ENCODE peak calls at places on chromosomes 2 and 18, in seven cellular contexts. Y is Kasumi-1, T is fibroblast of lung, U is T-helper 2 cell, C is AG08396, R is ELR, P is islet precursor cell. A is an unnamed sample.

GRCh38 chr18:27144672-27145071 is 40.4 kb downstream of the CHST9 start:
- DNase-seq in Y (no peak), T (no peak), U (no peak), C (no peak), R (no peak), P (no peak), A (no peak)

GRCh38 chr18:49548266-49548665 is 13.6 kb upstream of the LIPG start:
- DNase-seq in Y (no peak), T (peak), U (no peak), C (no peak), R (peak), P (peak), A (no peak)

GRCh38 chr2:21346984-21347383 is 223.2 kb downstream of the TDRD15 start:
- DNase-seq in Y (no peak), T (no peak), U (no peak), C (no peak), R (no peak), P (no peak), A (no peak)

GRCh38 chr18:77811510-77811909 is 561.9 kb downstream of the GALR1 start:
- DNase-seq in Y (no peak), T (no peak), U (no peak), C (no peak), R (no peak), P (no peak), A (no peak)

GRCh38 chr2:12486205-12487118 is 230.3 kb upstream of the TRIB2 start:
- DNase-seq in Y (no peak), T (peak), U (no peak), C (no peak), R (peak), P (peak), A (no peak)

GRCh38 chr2:101858910-101859309 is 132.8 kb upstream of the IL1R2 start:
- DNase-seq in Y (no peak), T (no peak), U (no peak), C (no peak), R (no peak), P (no peak), A (no peak)

GRCh38 chr2:20596973-20597867 is 53.7 kb downstream of the HS1BP3 start:
- DNase-seq in Y (no peak), T (no peak), U (no peak), C (no peak), R (no peak), P (peak), A (peak)

GRCh38 chr2:240388471-240389301 is 46.8 kb upstream of the GPC1 start:
- DNase-seq in Y (no peak), T (no peak), U (peak), C (no peak), R (no peak), P (no peak), A (no peak)

GRCh38 chr18:7987284-7987976 is 420.3 kb downstream of the PTPRM start:
- DNase-seq in Y (no peak), T (peak), U (no peak), C (peak), R (peak), P (no peak), A (peak)

GRCh38 chr2:83650156-83650555 is 808.9 kb downstream of the SUCLG1 start:
- DNase-seq in Y (no peak), T (no peak), U (no peak), C (no peak), R (no peak), P (no peak), A (no peak)

GRCh38 chr2:72695676-72696075 is 130.2 kb downstream of the EXOC6B start:
- DNase-seq in Y (no peak), T (no peak), U (no peak), C (no peak), R (no peak), P (no peak), A (no peak)

GRCh38 chr2:105888625-105889024 is 143.9 kb downstream of the NCK2 start:
- DNase-seq in Y (peak), T (no peak), U (no peak), C (no peak), R (peak), P (no peak), A (no peak)

GRCh38 chr2:234564719-234565118 is 67.8 kb upstream of the ARL4C start:
- DNase-seq in Y (no peak), T (peak), U (no peak), C (peak), R (peak), P (no peak), A (peak)

GRCh38 chr2:86136141-86136540 is 30.1 kb downstream of the PTCD3 start:
- DNase-seq in Y (no peak), T (no peak), U (no peak), C (no peak), R (no peak), P (no peak), A (no peak)

GRCh38 chr2:161307676-161308075 is 549 bp upstream of the PSMD14 start:
- DNase-seq in Y (peak), T (no peak), U (no peak), C (no peak), R (peak), P (no peak), A (no peak)

GRCh38 chr2:177983183-177983788 is 89.3 kb downstream of the PDE11A start:
- DNase-seq in Y (peak), T (peak), U (no peak), C (peak), R (peak), P (peak), A (peak)

GRCh38 chr2:25285265-25286024 is 56.3 kb downstream of the DNMT3A start:
- DNase-seq in Y (peak), T (no peak), U (no peak), C (no peak), R (no peak), P (no peak), A (no peak)

GRCh38 chr2:238682536-238682935 is 165.3 kb upstream of the TWIST2 start:
- DNase-seq in Y (no peak), T (no peak), U (no peak), C (no peak), R (no peak), P (peak), A (no peak)

GRCh38 chr2:148875387-148876051 is 492 bp downstream of the KIF5C start:
- DNase-seq in Y (no peak), T (no peak), U (no peak), C (no peak), R (no peak), P (no peak), A (no peak)

GRCh38 chr2:86621290-86621943 is 2.2 kb downstream of the RNF103 start:
- DNase-seq in Y (peak), T (peak), U (no peak), C (no peak), R (peak), P (no peak), A (no peak)

GRCh38 chr2:215498411-215498810 is 62.5 kb upstream of the FN1 start:
- DNase-seq in Y (no peak), T (peak), U (no peak), C (no peak), R (no peak), P (peak), A (no peak)

GRCh38 chr18:46555213-46555612 is 101.8 kb downstream of the LOXHD1 start:
- DNase-seq in Y (no peak), T (no peak), U (no peak), C (no peak), R (no peak), P (no peak), A (no peak)

GRCh38 chr2:231721641-231722310 is 13.5 kb downstream of the PTMA start:
- DNase-seq in Y (no peak), T (no peak), U (no peak), C (no peak), R (no peak), P (peak), A (no peak)

GRCh38 chr2:149314687-149315086 is 15.7 kb upstream of the LYPD6 start:
- DNase-seq in Y (no peak), T (no peak), U (no peak), C (no peak), R (no peak), P (peak), A (no peak)

GRCh38 chr2:121130301-121130850 is 154.6 kb downstream of the TFCP2L1 start:
- DNase-seq in Y (no peak), T (no peak), U (no peak), C (no peak), R (no peak), P (no peak), A (no peak)

GRCh38 chr2:241296767-241297166 is 18.7 kb downstream of the HDLBP start:
- DNase-seq in Y (no peak), T (no peak), U (no peak), C (no peak), R (no peak), P (no peak), A (no peak)

GRCh38 chr2:7203056-7203467 is 285.9 kb downstream of the RNF144A start:
- DNase-seq in Y (peak), T (peak), U (peak), C (peak), R (peak), P (peak), A (peak)

GRCh38 chr18:21826196-21826595 is 85.6 kb downstream of the MIB1 start:
- DNase-seq in Y (no peak), T (peak), U (no peak), C (peak), R (peak), P (no peak), A (no peak)

GRCh38 chr2:96108578-96109561 is 7.5 kb downstream of the ADRA2B start:
- DNase-seq in Y (no peak), T (no peak), U (no peak), C (no peak), R (no peak), P (no peak), A (no peak)

GRCh38 chr2:205590759-205591158 is 91.5 kb upstream of the NRP2 start:
- DNase-seq in Y (no peak), T (peak), U (no peak), C (no peak), R (peak), P (no peak), A (no peak)

GRCh38 chr2:25168256-25169072 is at the start of gene POMC:
- DNase-seq in Y (peak), T (peak), U (peak), C (peak), R (peak), P (peak), A (no peak)

GRCh38 chr2:65790676-65790935 is 358.2 kb upstream of the SPRED2 start:
- DNase-seq in Y (no peak), T (no peak), U (no peak), C (no peak), R (no peak), P (no peak), A (no peak)

GRCh38 chr18:45619826-45620201 is 4.5 kb downstream of the SLC14A2 start:
- DNase-seq in Y (no peak), T (no peak), U (no peak), C (no peak), R (no peak), P (no peak), A (no peak)

GRCh38 chr18:35580748-35581534 is 599 bp upstream of the GALNT1 start:
- DNase-seq in Y (peak), T (peak), U (peak), C (peak), R (peak), P (peak), A (no peak)

GRCh38 chr2:85539361-85540130 is 578 bp downstream of the MAT2A start:
- DNase-seq in Y (peak), T (peak), U (peak), C (peak), R (peak), P (peak), A (peak)

GRCh38 chr2:238449909-238450417 is 23.2 kb downstream of the ASB1 start:
- DNase-seq in Y (peak), T (no peak), U (no peak), C (peak), R (no peak), P (no peak), A (no peak)

GRCh38 chr18:8609711-8610441 is 639 bp downstream of the RAB12 start:
- DNase-seq in Y (peak), T (no peak), U (no peak), C (no peak), R (peak), P (peak), A (no peak)

GRCh38 chr2:273338-273737 is 8.6 kb downstream of the ACP1 start:
- DNase-seq in Y (no peak), T (no peak), U (no peak), C (no peak), R (no peak), P (no peak), A (no peak)

GRCh38 chr2:86017901-86018896 is 87.5 kb downstream of the POLR1A start:
- DNase-seq in Y (no peak), T (peak), U (no peak), C (no peak), R (peak), P (peak), A (no peak)

GRCh38 chr18:44803019-44803650 is 122.4 kb downstream of the SETBP1 start:
- DNase-seq in Y (no peak), T (peak), U (no peak), C (peak), R (no peak), P (peak), A (peak)